ENCODE peak calls at places on chromosomes 1 and 21, in four cellular contexts. V, L, D and R are unnamed samples.

GRCh38 chr1:116133696-116134095 is 22.5 kb downstream of the MAB21L3 start:
- DNase-seq in V (no peak), L (no peak), D (no peak), R (no peak)

GRCh38 chr1:57874426-57874825 is 450.6 kb upstream of the DAB1 start:
- DNase-seq in V (no peak), L (no peak), D (no peak), R (no peak)

GRCh38 chr1:107936498-107937481 is 28.2 kb downstream of the VAV3 start:
- DNase-seq in V (no peak), L (peak), D (peak), R (no peak)

GRCh38 chr1:232687304-232687703 is 57.4 kb upstream of the SIPA1L2 start:
- DNase-seq in V (no peak), L (no peak), D (no peak), R (no peak)

GRCh38 chr21:44084496-44085241 is 22.5 kb upstream of the PWP2 start:
- DNase-seq in V (no peak), L (no peak), D (no peak), R (no peak)

GRCh38 chr1:167905182-167905581 is 8.8 kb downstream of the ADCY10 start:
- DNase-seq in V (no peak), L (no peak), D (no peak), R (no peak)

GRCh38 chr1:55472784-55473183 is 257.6 kb upstream of the USP24 start:
- DNase-seq in V (no peak), L (no peak), D (no peak), R (no peak)

GRCh38 chr1:214623430-214623829 is 20.4 kb downstream of the CENPF start:
- DNase-seq in V (no peak), L (no peak), D (no peak), R (no peak)

GRCh38 chr1:20661235-20662109 is at the start of gene DDOST:
- DNase-seq in V (peak), L (peak), D (peak), R (peak)

GRCh38 chr1:230536641-230537155 is 105.6 kb upstream of the COG2 start:
- DNase-seq in V (no peak), L (no peak), D (no peak), R (no peak)

GRCh38 chr1:30043731-30044408 is 679.5 kb downstream of the MATN1 start:
- DNase-seq in V (no peak), L (no peak), D (no peak), R (no peak)

GRCh38 chr1:109721046-109721445 is 9.0 kb downstream of the GSTM5 start:
- DNase-seq in V (no peak), L (no peak), D (no peak), R (no peak)

GRCh38 chr1:59298710-59299346 is 1.9 kb downstream of the FGGY start:
- DNase-seq in V (no peak), L (no peak), D (no peak), R (no peak)

GRCh38 chr1:68174173-68175113 is 57.9 kb downstream of the WLS start:
- DNase-seq in V (no peak), L (peak), D (no peak), R (no peak)

GRCh38 chr1:25703671-25704637 is 87.4 kb downstream of the MAN1C1 start:
- DNase-seq in V (peak), L (no peak), D (no peak), R (no peak)

GRCh38 chr1:201307760-201308499 is 24.6 kb downstream of the PKP1 start:
- DNase-seq in V (no peak), L (no peak), D (no peak), R (no peak)

GRCh38 chr1:43937179-43937865 is 3.7 kb downstream of the ARTN start:
- DNase-seq in V (no peak), L (no peak), D (no peak), R (no peak)

GRCh38 chr1:119735217-119735616 is 23.5 kb downstream of the PHGDH start:
- DNase-seq in V (no peak), L (no peak), D (no peak), R (no peak)

GRCh38 chr1:69824932-69825331 is 257.2 kb downstream of the LRRC7 start:
- DNase-seq in V (no peak), L (no peak), D (no peak), R (no peak)

GRCh38 chr1:221712776-221713431 is 29.0 kb downstream of the DUSP10 start:
- DNase-seq in V (peak), L (no peak), D (peak), R (peak)

GRCh38 chr1:57832616-57833015 is 408.8 kb upstream of the DAB1 start:
- DNase-seq in V (no peak), L (no peak), D (no peak), R (no peak)

GRCh38 chr1:243745361-243745760 is 104.7 kb downstream of the AKT3 start:
- DNase-seq in V (no peak), L (no peak), D (no peak), R (no peak)

GRCh38 chr1:163054056-163054706 is 15.0 kb upstream of the RGS4 start:
- DNase-seq in V (no peak), L (no peak), D (no peak), R (no peak)

GRCh38 chr1:64536217-64536835 is 66.4 kb downstream of the CACHD1 start:
- DNase-seq in V (no peak), L (no peak), D (no peak), R (no peak)

GRCh38 chr1:85445906-85446305 is 19.1 kb downstream of the DDAH1 start:
- DNase-seq in V (no peak), L (no peak), D (no peak), R (no peak)

GRCh38 chr1:116334868-116335649 is 38.0 kb upstream of the ATP1A1 start:
- DNase-seq in V (no peak), L (no peak), D (no peak), R (no peak)

GRCh38 chr1:102191723-102192122 is 195.0 kb upstream of the OLFM3 start:
- DNase-seq in V (no peak), L (no peak), D (no peak), R (no peak)

GRCh38 chr1:168794057-168794456 is 65.1 kb upstream of the DPT start:
- DNase-seq in V (no peak), L (no peak), D (no peak), R (no peak)

GRCh38 chr1:168917309-168917708 is 188.3 kb upstream of the DPT start:
- DNase-seq in V (no peak), L (no peak), D (no peak), R (no peak)

GRCh38 chr1:234609528-234610042 is 393 bp downstream of the IRF2BP2 start:
- DNase-seq in V (no peak), L (no peak), D (no peak), R (no peak)

GRCh38 chr21:46127239-46128105 is 27.9 kb downstream of the FTCD start:
- DNase-seq in V (no peak), L (no peak), D (no peak), R (peak)

GRCh38 chr1:184958554-184959353 is 15.6 kb downstream of the NIBAN1 start:
- DNase-seq in V (no peak), L (no peak), D (no peak), R (no peak)

GRCh38 chr1:204084247-204084772 is 11.4 kb downstream of the SOX13 start:
- DNase-seq in V (no peak), L (no peak), D (no peak), R (no peak)

GRCh38 chr1:212609701-212610574 is 1.4 kb downstream of the ATF3 start:
- DNase-seq in V (no peak), L (no peak), D (no peak), R (no peak)

GRCh38 chr1:22821027-22821426 is 110.4 kb downstream of the EPHB2 start:
- DNase-seq in V (no peak), L (no peak), D (no peak), R (no peak)

GRCh38 chr1:24069817-24070216 is 42.1 kb downstream of the MYOM3 start:
- DNase-seq in V (no peak), L (no peak), D (no peak), R (no peak)

GRCh38 chr1:169081503-169082123 is 24.9 kb upstream of the ATP1B1 start:
- DNase-seq in V (no peak), L (no peak), D (no peak), R (no peak)

GRCh38 chr1:52123622-52124021 is 18.3 kb upstream of the ZFYVE9 start:
- DNase-seq in V (no peak), L (no peak), D (no peak), R (no peak)